ENCODE peak calls at places on chromosomes 2 and 18, in ten cellular contexts. N is globus pallidus; A is GM23338; R is T-helper 2 cell treated with Interferon-gamma antibody and Interleukin-4, amounts not matched to agents 5 μg/mL and 100 μg/mL, for 36 hours; Y is fibroblast of pulmonary artery; S is CD4-positive, CD25-positive, alpha-beta regulatory T cell; Z is NCI-H1092 treated with DMSO at 0.1 percent for 48 hours; W is HFFc6; F is G401; J is retinal pigment epithelial cell. H is an unnamed sample.
A peak's percentile ranks its signal among the peaks of the same experiment; 100 is the strongest.

GRCh38 chr2:143392358-143392757 is 263.1 kb downstream of the ARHGAP15 start:
- DNase-seq in N (no peak), A (no peak), R (no peak), Y (no peak), S (no peak), Z (no peak), W (no peak), F (no peak), J (no peak), H (no peak)

GRCh38 chr18:73691118-73691517 is 456.5 kb downstream of the FBXO15 start:
- DNase-seq in N (no peak), A (no peak), R (no peak), Y (peak; percentile 73), S (no peak), Z (no peak), W (peak; percentile 87), F (no peak), J (peak; percentile 82), H (no peak)

GRCh38 chr18:75293591-75293990 is 83.0 kb downstream of the TSHZ1 start:
- DNase-seq in N (no peak), A (no peak), R (no peak), Y (no peak), S (no peak), Z (no peak), W (no peak), F (no peak), J (no peak), H (no peak)

GRCh38 chr18:63477972-63478371 is 1.2 kb downstream of the SERPINB5 start:
- DNase-seq in N (no peak), A (no peak), R (no peak), Y (peak; percentile 3), S (no peak), Z (no peak), W (no peak), F (no peak), J (no peak), H (no peak)

GRCh38 chr2:28286678-28287077 is 106.0 kb upstream of the FOSL2 start:
- DNase-seq in N (no peak), A (no peak), R (no peak), Y (no peak), S (no peak), Z (no peak), W (peak; percentile 28), F (no peak), J (no peak), H (no peak)

GRCh38 chr2:168577885-168578284 is 121.8 kb downstream of the CERS6 start:
- DNase-seq in N (no peak), A (no peak), R (no peak), Y (no peak), S (no peak), Z (no peak), W (peak; percentile 7), F (no peak), J (no peak), H (no peak)

GRCh38 chr18:21291106-21291505 is 49.1 kb downstream of the GREB1L start:
- DNase-seq in N (no peak), A (no peak), R (no peak), Y (no peak), S (no peak), Z (no peak), W (no peak), F (no peak), J (no peak), H (no peak)

GRCh38 chr2:46036929-46037328 is 260.3 kb upstream of the EPAS1 start:
- DNase-seq in N (no peak), A (no peak), R (no peak), Y (peak; percentile 38), S (no peak), Z (no peak), W (no peak), F (no peak), J (no peak), H (no peak)

GRCh38 chr2:23489471-23490400 is 104.8 kb downstream of the KLHL29 start:
- DNase-seq in N (no peak), A (no peak), R (peak; percentile 77), Y (no peak), S (no peak), Z (no peak), W (no peak), F (no peak), J (no peak), H (no peak)

GRCh38 chr2:19933351-19933981 is 31.7 kb upstream of the TTC32 start:
- DNase-seq in N (no peak), A (no peak), R (no peak), Y (peak; percentile 88), S (no peak), Z (no peak), W (peak; percentile 60), F (no peak), J (no peak), H (peak; percentile 6)

GRCh38 chr18:41996020-41996419 is 41.0 kb downstream of the PIK3C3 start:
- DNase-seq in N (no peak), A (no peak), R (no peak), Y (no peak), S (no peak), Z (no peak), W (no peak), F (no peak), J (no peak), H (no peak)

GRCh38 chr2:203772766-203773165 is 66.3 kb downstream of the CD28 start:
- DNase-seq in N (no peak), A (no peak), R (no peak), Y (no peak), S (no peak), Z (no peak), W (no peak), F (no peak), J (no peak), H (no peak)

GRCh38 chr2:182587831-182588230 is 128.2 kb upstream of the DNAJC10 start:
- DNase-seq in N (no peak), A (no peak), R (no peak), Y (peak; percentile 84), S (no peak), Z (no peak), W (peak; percentile 85), F (no peak), J (peak; percentile 71), H (no peak)

GRCh38 chr2:236365258-236366048 is 101.2 kb upstream of the ASB18 start:
- DNase-seq in N (no peak), A (no peak), R (no peak), Y (no peak), S (no peak), Z (no peak), W (no peak), F (no peak), J (no peak), H (no peak)

GRCh38 chr18:9868857-9869712 is 16.7 kb upstream of the TXNDC2 start:
- DNase-seq in N (no peak), A (no peak), R (no peak), Y (no peak), S (no peak), Z (no peak), W (no peak), F (no peak), J (no peak), H (no peak)

GRCh38 chr2:159106105-159106504 is 137.7 kb downstream of the TANC1 start:
- DNase-seq in N (no peak), A (no peak), R (no peak), Y (peak; percentile 73), S (no peak), Z (no peak), W (peak; percentile 71), F (no peak), J (no peak), H (no peak)

H was measured in cerebellar cortex.